ENCODE peak calls at places on chromosomes 13 and 19, in nine cellular contexts. J is neural progenitor cell; E is left ventricle myocardium inferior; M is tibial artery; V is body of pancreas; R is fibroblast of lung; U is naive thymus-derived CD4-positive, alpha-beta T cell; X is RWPE2; L is Panc1. Z is an unnamed sample. For H3K4me1, H3K36me3 and H3K9me3, the result is how much of the 10 kb centered on the place peaks cover.

GRCh38 chr13:48165063-48165462 is 67.9 kb upstream of the ITM2B start:
- DNase-seq in J (no peak), E (no peak), M (no peak), V (no peak), R (no peak), U (no peak), X (no peak), L (no peak), Z (no peak)

GRCh38 chr13:93915269-93915809 is 564.1 kb downstream of the DCT start:
- DNase-seq in J (no peak), E (no peak), M (no peak), V (no peak), R (peak), U (no peak), X (no peak), L (no peak), Z (no peak)

GRCh38 chr19:32324631-32325215 is 20.7 kb upstream of the ZNF507 start:
- DNase-seq in J (no peak), E (no peak), M (no peak), V (no peak), R (no peak), U (no peak), X (no peak), L (no peak), Z (no peak)

GRCh38 chr19:35006342-35006998 is 6.3 kb downstream of the GRAMD1A start:
- DNase-seq in J (no peak), E (no peak), M (no peak), V (peak), R (peak), U (no peak), X (no peak), L (peak), Z (no peak)

GRCh38 chr13:46894534-46894906 is 2.3 kb downstream of the HTR2A start:
- DNase-seq in J (no peak), E (no peak), M (no peak), V (no peak), R (peak), U (no peak), X (no peak), L (no peak), Z (no peak)

GRCh38 chr19:49951806-49952474 is 9.0 kb downstream of the SIGLEC11 start:
- DNase-seq in J (no peak), E (no peak), M (no peak), V (no peak), R (no peak), U (no peak), X (no peak), L (no peak), Z (no peak)

GRCh38 chr13:79810671-79811070 is 329.7 kb downstream of the NDFIP2 start:
- DNase-seq in J (peak), E (no peak), M (no peak), V (no peak), R (peak), U (no peak), X (no peak), L (no peak), Z (no peak)

GRCh38 chr13:59532405-59532804 is 631.3 kb downstream of the DIAPH3 start:
- DNase-seq in J (no peak), E (no peak), M (no peak), V (no peak), R (peak), U (no peak), X (no peak), L (no peak), Z (no peak)

GRCh38 chr13:24307211-24308067 is 1.9 kb upstream of the C1QTNF9 start:
- DNase-seq in J (peak), E (no peak), M (no peak), V (no peak), R (no peak), U (no peak), X (no peak), L (no peak), Z (no peak)

GRCh38 chr13:73803997-73804396 is 330.2 kb downstream of the KLF12 start:
- DNase-seq in J (no peak), E (no peak), M (no peak), V (no peak), R (peak), U (no peak), X (no peak), L (no peak), Z (no peak)

GRCh38 chr19:11767633-11768133 is 883 bp downstream of the ZNF441 start:
- DNase-seq in J (peak), E (peak), M (peak), V (peak), R (peak), U (no peak), X (no peak), L (no peak), Z (no peak)

GRCh38 chr19:54464044-54464623 is 556 bp upstream of the LENG9 start:
- DNase-seq in J (peak), E (peak), M (peak), V (peak), R (peak), U (peak), X (peak), L (peak), Z (peak)

GRCh38 chr19:42010245-42011126 is 16.5 kb upstream of the ATP1A3 start:
- DNase-seq in J (no peak), E (no peak), M (no peak), V (no peak), R (no peak), U (no peak), X (no peak), L (no peak), Z (no peak)

GRCh38 chr13:88257706-88258105 is 586.5 kb downstream of the SLITRK5 start:
- DNase-seq in J (no peak), E (no peak), M (no peak), V (no peak), R (no peak), U (no peak), X (no peak), L (no peak), Z (no peak)

GRCh38 chr19:2253106-2254051 is 2.8 kb downstream of the JSRP1 start:
- DNase-seq in J (peak), E (no peak), M (no peak), V (no peak), R (no peak), U (peak), X (peak), L (no peak), Z (peak)

GRCh38 chr19:1173845-1174809 is at the start of gene SBNO2:
- DNase-seq in J (peak), E (peak), M (peak), V (peak), R (peak), U (peak), X (no peak), L (no peak), Z (peak)

GRCh38 chr13:110233181-110233641 is 73.7 kb downstream of the COL4A1 start:
- DNase-seq in J (no peak), E (peak), M (peak), V (no peak), R (peak), U (no peak), X (no peak), L (no peak), Z (no peak)

GRCh38 chr13:46352810-46353209 is 34.2 kb downstream of the RUBCNL start:
- DNase-seq in J (no peak), E (no peak), M (peak), V (no peak), R (no peak), U (no peak), X (no peak), L (no peak), Z (no peak)

GRCh38 chr19:35240322-35240721 is 8.5 kb upstream of the LSR start:
- DNase-seq in J (no peak), E (no peak), M (no peak), V (no peak), R (no peak), U (peak), X (no peak), L (no peak), Z (no peak)

GRCh38 chr13:39506559-39507390 is 96.2 kb downstream of the LHFPL6 start:
- DNase-seq in J (no peak), E (no peak), M (no peak), V (no peak), R (peak), U (no peak), X (peak), L (no peak), Z (no peak)

DNA sequence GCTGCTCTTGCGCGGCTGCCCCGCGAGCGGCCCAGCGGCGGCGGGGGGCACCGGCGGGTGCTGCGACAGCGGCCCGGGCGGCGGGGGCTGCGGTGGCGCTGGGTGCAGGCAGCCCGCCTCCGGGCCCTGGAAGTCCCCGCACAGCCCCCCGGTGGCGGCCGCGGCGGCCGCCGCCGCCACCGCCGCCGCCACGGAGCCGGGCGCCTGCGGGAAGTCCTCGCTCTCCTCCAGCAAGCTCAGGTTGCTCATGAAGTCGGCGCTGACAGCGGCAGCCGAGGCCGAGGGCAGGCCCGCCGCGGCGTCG is 735 bp downstream of the FOXO1 start:
- DNase-seq in J (no peak), E (peak), M (no peak), V (no peak), R (peak), U (peak), X (no peak), L (no peak), Z (peak)
- H3K4me1 ChIP-seq in J (under half), E (half or more), M (under half), V (under half), R (under half), U (under half), X (under half), L (under half), Z (under half)

DNA sequence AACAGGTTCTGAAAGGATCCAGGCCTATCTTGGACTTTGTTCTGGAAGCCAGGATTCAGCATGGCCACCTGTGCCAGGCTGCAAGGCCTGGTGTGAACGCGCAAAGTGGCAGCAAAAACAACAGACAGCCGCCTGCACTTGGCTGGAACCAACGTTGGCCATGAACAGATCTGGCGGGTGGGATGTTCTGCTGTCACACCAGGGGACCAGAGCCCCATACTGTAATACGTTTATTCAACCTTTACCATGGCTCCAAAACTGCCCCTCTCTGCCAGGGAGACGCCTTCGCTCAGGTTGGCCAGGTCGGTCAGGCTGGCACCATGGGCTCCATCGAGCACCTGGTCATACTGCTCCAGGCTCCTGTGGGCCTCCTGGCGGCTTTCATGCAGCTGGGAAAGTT is 69.7 kb downstream of the EPS15L1 start:
- DNase-seq in J (no peak), E (no peak), M (no peak), V (no peak), R (no peak), U (no peak), X (no peak), L (no peak), Z (no peak)
- H3K36me3 ChIP-seq in J (under half), E (half or more), M (half or more), V (under half), R (under half), U (under half), X (under half), L (under half), Z (under half)

GRCh38 chr19:9353011-9353410 is 9.8 kb upstream of the ZNF177 start:
- DNase-seq in J (no peak), E (no peak), M (no peak), V (no peak), R (no peak), U (no peak), X (no peak), L (no peak), Z (no peak)

GRCh38 chr19:9352505-9352904 is 10.3 kb upstream of the ZNF177 start:
- DNase-seq in J (no peak), E (no peak), M (no peak), V (no peak), R (no peak), U (no peak), X (no peak), L (no peak), Z (no peak)

GRCh38 chr19:9345005-9345404 is 17.8 kb upstream of the ZNF177 start:
- DNase-seq in J (no peak), E (no peak), M (no peak), V (no peak), R (no peak), U (no peak), X (no peak), L (no peak), Z (no peak)

GRCh38 chr19:9348253-9348652 is 14.6 kb upstream of the ZNF177 start:
- DNase-seq in J (no peak), E (no peak), M (no peak), V (no peak), R (no peak), U (no peak), X (no peak), L (no peak), Z (no peak)

DNA sequence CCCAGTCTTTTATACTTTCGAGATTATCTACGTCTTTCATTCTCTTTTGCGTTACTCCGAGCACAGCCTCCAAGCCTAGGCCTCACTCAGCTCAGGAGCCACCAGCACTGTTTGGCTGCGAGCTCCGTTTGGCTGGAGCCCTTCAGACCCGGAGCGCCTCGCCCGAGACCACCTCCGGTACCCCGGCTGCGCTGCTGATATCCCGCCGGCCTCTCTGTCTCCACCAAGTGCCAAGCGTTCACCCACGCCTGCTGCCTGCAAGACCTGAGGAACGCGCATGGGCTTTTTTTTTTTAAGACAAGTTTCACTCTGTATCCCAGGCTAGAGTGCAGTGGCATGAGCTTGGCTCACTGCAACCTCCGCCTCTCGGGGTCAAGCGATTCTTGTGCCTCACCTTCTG is 14.1 kb upstream of the ZNF177 start:
- DNase-seq in J (no peak), E (no peak), M (no peak), V (no peak), R (no peak), U (no peak), X (no peak), L (no peak), Z (no peak)
- H3K9me3 ChIP-seq in J (half or more), E (half or more), M (under half), V (under half), R (under half), U (half or more), X (under half), L (under half), Z (half or more)

GRCh38 chr13:98693756-98694155 is 58.7 kb downstream of the SLC15A1 start:
- DNase-seq in J (peak), E (no peak), M (no peak), V (no peak), R (no peak), U (no peak), X (no peak), L (no peak), Z (no peak)

GRCh38 chr13:98690348-98691041 is 62.0 kb downstream of the SLC15A1 start:
- DNase-seq in J (no peak), E (no peak), M (no peak), V (no peak), R (no peak), U (no peak), X (no peak), L (no peak), Z (no peak)

GRCh38 chr13:98688373-98688772 is 64.1 kb downstream of the SLC15A1 start:
- DNase-seq in J (no peak), E (no peak), M (no peak), V (no peak), R (no peak), U (no peak), X (no peak), L (no peak), Z (no peak)

GRCh38 chr13:98689347-98689968 is 63.0 kb downstream of the SLC15A1 start:
- DNase-seq in J (no peak), E (no peak), M (no peak), V (no peak), R (no peak), U (no peak), X (no peak), L (no peak), Z (no peak)

GRCh38 chr13:98691360-98691759 is 61.1 kb downstream of the SLC15A1 start:
- DNase-seq in J (no peak), E (no peak), M (no peak), V (no peak), R (no peak), U (no peak), X (no peak), L (no peak), Z (no peak)
- H3K4me1 ChIP-seq in J (under half), E (under half), M (under half), V (under half), R (under half), U (under half), X (under half), L (under half), Z (under half)

DNA sequence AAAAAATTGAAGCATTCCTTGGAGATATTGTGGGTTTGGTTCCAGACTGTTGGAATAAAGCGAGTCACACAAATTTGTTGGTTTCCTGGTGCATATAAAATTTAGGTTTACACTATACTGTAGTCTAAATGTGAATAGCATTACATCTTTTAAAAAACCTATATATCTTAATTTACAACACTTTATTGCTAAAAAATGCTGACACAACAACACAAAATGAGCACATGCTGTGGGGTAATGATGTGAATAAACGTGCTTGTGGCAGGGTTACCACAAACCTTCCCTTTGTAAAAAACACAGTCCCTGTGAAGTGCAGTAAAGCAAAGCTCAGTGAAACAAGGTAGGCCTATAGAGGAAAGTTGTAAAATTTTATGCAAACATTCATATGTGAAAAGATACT is 27.7 kb downstream of the MPHOSPH8 start:
- DNase-seq in J (no peak), E (no peak), M (no peak), V (no peak), R (no peak), U (no peak), X (no peak), L (no peak), Z (no peak)
- H3K36me3 ChIP-seq in J (under half), E (half or more), M (half or more), V (under half), R (under half), U (under half), X (under half), L (under half), Z (under half)

GRCh38 chr13:104949840-104950805 is 1585.3 kb downstream of the EFNB2 start:
- DNase-seq in J (no peak), E (no peak), M (no peak), V (no peak), R (peak), U (no peak), X (no peak), L (no peak), Z (no peak)
- H3K9me3 ChIP-seq in J (under half), E (under half), M (under half), V (under half), R (under half), U (under half), X (under half), L (under half), Z (under half)

DNA sequence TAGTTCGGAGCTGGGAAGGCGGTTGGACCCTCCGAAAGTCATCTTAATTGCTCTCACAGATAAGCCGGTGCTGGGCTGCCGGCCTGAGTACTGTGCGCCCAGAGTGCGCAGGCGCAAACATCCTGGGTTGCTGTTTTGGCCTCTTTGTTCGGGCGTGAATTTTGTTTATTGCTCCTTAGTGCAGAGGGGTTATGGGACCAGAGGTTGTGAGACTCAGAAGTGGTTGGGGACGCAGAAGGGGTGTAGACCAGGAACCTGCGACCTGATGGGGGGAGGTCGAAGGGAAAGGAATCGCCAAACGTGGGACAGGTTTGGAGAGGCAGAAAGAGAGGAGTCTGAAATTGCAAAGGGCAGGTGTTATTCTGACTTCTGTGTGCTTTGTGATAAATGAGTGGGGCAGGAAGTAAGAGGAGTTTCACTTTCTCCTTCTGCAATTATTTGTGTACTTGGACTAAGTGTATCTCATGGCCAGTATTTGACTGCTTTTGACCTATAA is 607 bp upstream of the ZNF566 start:
- DNase-seq in J (peak), E (peak), M (peak), V (peak), R (peak), U (peak), X (peak), L (peak), Z (peak)
- H3K4me1 ChIP-seq in J (under half), E (under half), M (under half), V (under half), R (under half), U (under half), X (under half), L (under half), Z (under half)

DNA sequence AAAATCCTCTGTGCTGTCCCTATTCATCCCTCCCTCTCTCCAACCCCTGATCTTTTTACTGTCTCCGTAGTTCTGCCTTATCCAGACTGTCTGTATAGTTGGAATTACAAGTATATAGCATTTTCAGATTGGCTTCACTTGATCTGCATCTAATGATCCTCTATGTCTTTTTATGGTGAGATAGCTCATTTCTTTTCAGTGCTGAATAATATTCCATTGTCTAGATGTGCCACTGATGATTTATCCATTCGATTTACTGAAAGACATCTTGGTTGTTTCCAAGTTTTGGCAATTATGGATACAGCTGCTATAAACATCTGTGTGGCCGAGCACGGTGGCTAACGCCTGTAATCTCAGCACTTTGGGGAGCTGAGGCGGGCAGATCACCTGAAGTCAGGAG is 19.1 kb downstream of the IRGC start:
- DNase-seq in J (no peak), E (no peak), M (no peak), V (no peak), R (no peak), U (no peak), X (no peak), L (no peak), Z (no peak)
- H3K36me3 ChIP-seq in J (under half), E (half or more), M (half or more), V (under half), R (under half), U (under half), X (half or more), L (under half), Z (half or more)